ENCODE peak calls at places on chromosome 3, in nine cellular contexts. T is WTC11; G is aorta; C is activated T-cell treated with anti-CD3 and anti-CD28 coated beads, Interleukin-2, amount 50 U/mL, for 1 hour; R is GM04504; L is retina; U is islet precursor cell; K is posterior cingulate gyrus; X is left ventricle myocardium superior. Y is an unnamed sample.
A peak's percentile ranks its signal among the peaks of the same experiment; 100 is the strongest.

GRCh38 chr3:124653788-124654469 is 76.3 kb upstream of the UMPS start:
- DNase-seq in R (no peak), C (no peak), X (peak; percentile 34), L (no peak), K (no peak), G (no peak), T (no peak), U (no peak), Y (no peak)

GRCh38 chr3:71214797-71215196 is 368.7 kb downstream of the FOXP1 start:
- DNase-seq in G (no peak), U (no peak), X (no peak), R (no peak), T (no peak), C (no peak), K (no peak), L (no peak), Y (no peak)

GRCh38 chr3:135310317-135310716 is 515.3 kb downstream of the EPHB1 start:
- DNase-seq in R (no peak), C (no peak), U (peak; percentile 80), L (no peak), T (no peak), X (no peak), G (no peak), K (no peak), Y (no peak)

GRCh38 chr3:95705786-95706418 is 1108.5 kb upstream of the EPHA6 start:
- DNase-seq in G (no peak), U (no peak), T (no peak), C (no peak), K (no peak), X (no peak), R (no peak), L (no peak), Y (no peak)

GRCh38 chr3:182399978-182400737 is 393.1 kb upstream of the ATP11B start:
- DNase-seq in R (no peak), X (no peak), G (no peak), C (no peak), K (no peak), L (no peak), U (no peak), T (no peak), Y (no peak)

GRCh38 chr3:128112406-128112968 is 11.1 kb downstream of the RUVBL1 start:
- DNase-seq in G (no peak), X (no peak), K (no peak), L (no peak), R (peak; percentile 54), U (no peak), T (no peak), C (peak; percentile 29), Y (no peak)

GRCh38 chr3:99167016-99167415 is 265.5 kb upstream of the DCBLD2 start:
- DNase-seq in T (no peak), R (no peak), K (no peak), G (no peak), U (no peak), C (no peak), L (no peak), X (no peak), Y (no peak)

GRCh38 chr3:140771030-140771677 is 93.3 kb downstream of the TRIM42 start:
- DNase-seq in U (no peak), C (no peak), K (no peak), G (no peak), T (no peak), X (no peak), L (no peak), R (no peak), Y (no peak)

GRCh38 chr3:74149466-74149865 is 465.0 kb downstream of the CNTN3 start:
- DNase-seq in X (no peak), G (no peak), T (no peak), U (no peak), K (no peak), C (no peak), R (no peak), L (no peak), Y (no peak)

GRCh38 chr3:37986479-37987314 is 3.9 kb upstream of the VILL start:
- DNase-seq in U (peak; percentile 50), R (no peak), C (peak; percentile 10), L (no peak), X (no peak), K (no peak), G (peak; percentile 62), T (no peak), Y (no peak)

GRCh38 chr3:124907957-124908356 is 20.8 kb upstream of the ITGB5 start:
- DNase-seq in C (no peak), L (no peak), G (no peak), U (peak; percentile 90), T (no peak), R (no peak), K (no peak), X (no peak), Y (no peak)

GRCh38 chr3:48194446-48195071 is 6.3 kb upstream of the CDC25A start:
- DNase-seq in U (peak; percentile 79), X (peak; percentile 58), R (peak; percentile 44), G (peak; percentile 81), T (peak; percentile 86), L (peak; percentile 67), K (peak; percentile 54), C (no peak), Y (peak; percentile 23)

GRCh38 chr3:13152826-13153710 is 79.8 kb upstream of the IQSEC1 start:
- DNase-seq in U (no peak), K (no peak), T (no peak), X (peak; percentile 9), G (peak; percentile 39), C (no peak), R (no peak), L (no peak), Y (no peak)

GRCh38 chr3:9917820-9918219 is 922 bp downstream of the IL17RC start:
- DNase-seq in L (no peak), G (peak; percentile 55), T (no peak), U (no peak), X (peak; percentile 45), R (no peak), C (no peak), K (no peak), Y (no peak)

GRCh38 chr3:183526838-183527420 is 28.6 kb downstream of the KLHL6 start:
- DNase-seq in T (no peak), C (no peak), U (no peak), K (no peak), X (no peak), R (no peak), L (no peak), G (no peak), Y (no peak)

GRCh38 chr3:84277822-84278221 is 681.0 kb upstream of the CADM2 start:
- DNase-seq in U (no peak), L (no peak), G (no peak), C (no peak), K (no peak), X (no peak), R (no peak), T (no peak), Y (no peak)